ENCODE peak calls at places on chromosomes 3 and 15, in eight cellular contexts. Z is HCT116, O is SK-N-SH, U is PC-3, G is GM23338, L is GM23248, E is neural progenitor cell, Q is hepatocyte. D is an unnamed sample. For H3K4me1, the result is how much of the 10 kb centered on the place peaks cover.

GRCh38 chr3:195548046-195548445 is 4.9 kb upstream of the PPP1R2 start:
- DNase-seq in L (no peak), G (no peak), O (no peak), U (no peak), Z (no peak), Q (no peak), E (no peak), D (no peak)

GRCh38 chr3:21995079-21995607 is 244.1 kb upstream of the ZNF385D start:
- DNase-seq in O (no peak), U (no peak), Q (no peak), E (no peak), L (no peak), G (no peak), Z (no peak), D (no peak)

GRCh38 chr15:28084547-28084946 is 14.6 kb downstream of the OCA2 start:
- DNase-seq in G (no peak), Q (no peak), U (no peak), O (no peak), Z (no peak), E (no peak), L (no peak), D (no peak)

GRCh38 chr3:170714562-170715535 is 129.0 kb upstream of the SLC7A14 start:
- DNase-seq in O (no peak), Z (no peak), U (peak), L (peak), Q (no peak), E (no peak), G (no peak), D (no peak)

GRCh38 chr3:169940486-169941181 is 26.0 kb upstream of the SEC62 start:
- DNase-seq in Z (no peak), U (no peak), O (no peak), Q (no peak), L (no peak), G (no peak), E (no peak), D (peak)

GRCh38 chr3:50571486-50571885 is 2.2 kb downstream of the HEMK1 start:
- DNase-seq in Q (no peak), U (no peak), O (no peak), Z (no peak), L (no peak), E (no peak), G (no peak), D (no peak)

GRCh38 chr3:153673853-153674252 is 447.3 kb upstream of the ARHGEF26 start:
- DNase-seq in G (no peak), U (peak), Z (no peak), E (no peak), Q (peak), O (no peak), L (no peak), D (no peak)

GRCh38 chr3:66268864-66269263 is 48.1 kb downstream of the SLC25A26 start:
- DNase-seq in O (no peak), L (no peak), U (no peak), G (no peak), Z (no peak), Q (no peak), E (no peak), D (no peak)

GRCh38 chr15:71448688-71449114 is 333.4 kb downstream of the THSD4 start:
- DNase-seq in E (peak), U (peak), Q (peak), Z (peak), O (peak), G (peak), L (peak), D (peak)

GRCh38 chr3:69384379-69384778 is 1.5 kb downstream of the FRMD4B start:
- DNase-seq in G (no peak), O (no peak), E (no peak), Q (no peak), Z (no peak), L (no peak), U (no peak), D (no peak)

GRCh38 chr15:39266882-39267281 is 314.0 kb upstream of the THBS1 start:
- DNase-seq in Z (no peak), U (peak), G (no peak), Q (no peak), O (no peak), E (no peak), L (no peak), D (no peak)

GRCh38 chr15:23514492-23514891 is 51.0 kb upstream of the MKRN3 start:
- DNase-seq in U (no peak), G (no peak), L (no peak), E (no peak), O (no peak), Q (no peak), Z (no peak), D (no peak)

GRCh38 chr3:17179381-17180205 is 294.8 kb downstream of the PLCL2 start:
- DNase-seq in G (no peak), Z (no peak), U (no peak), L (peak), Q (no peak), E (no peak), O (no peak), D (peak)

GRCh38 chr3:126816956-126817777 is 113.1 kb downstream of the CHCHD6 start:
- DNase-seq in U (no peak), G (peak), E (peak), Z (no peak), L (peak), O (no peak), Q (peak), D (no peak)

GRCh38 chr3:138912237-138912636 is 34.7 kb downstream of the FOXL2 start:
- DNase-seq in E (no peak), O (no peak), G (no peak), Q (no peak), U (no peak), Z (no peak), L (no peak), D (no peak)

GRCh38 chr3:83934208-83935150 is 1024.3 kb upstream of the CADM2 start:
- DNase-seq in O (no peak), L (no peak), E (no peak), U (peak), Z (no peak), Q (no peak), G (peak), D (no peak)

GRCh38 chr15:26937134-26937533 is 33.8 kb upstream of the GABRG3 start:
- DNase-seq in G (no peak), O (no peak), L (no peak), U (no peak), Z (no peak), E (no peak), Q (no peak), D (no peak)

GRCh38 chr3:101821503-101821902 is 27.8 kb upstream of the NFKBIZ start:
- DNase-seq in G (no peak), Q (no peak), L (no peak), E (no peak), O (no peak), U (no peak), Z (no peak), D (no peak)

GRCh38 chr3:39101022-39101689 is 6.3 kb downstream of the GORASP1 start:
- DNase-seq in L (peak), E (peak), G (peak), Z (no peak), U (peak), Q (peak), O (peak), D (peak)

GRCh38 chr3:196322-197153 is at the start of gene CHL1:
- DNase-seq in E (peak), Q (peak), G (peak), U (no peak), Z (no peak), L (no peak), O (peak), D (no peak)

GRCh38 chr15:68658151-68658550 is 79.4 kb downstream of the CORO2B start:
- DNase-seq in O (no peak), E (no peak), G (no peak), L (no peak), Q (no peak), Z (no peak), U (no peak), D (no peak)

GRCh38 chr3:106184540-106185457 is 316.0 kb upstream of the CBLB start:
- DNase-seq in O (no peak), E (no peak), G (no peak), Z (no peak), L (no peak), Q (no peak), U (no peak), D (no peak)
- H3K27ac ChIP-seq in O (no peak), E (no peak), G (no peak), Z (no peak), L (no peak), Q (no peak), U (no peak), D (no peak)

GRCh38 chr3:42148982-42149432 is 57.9 kb downstream of the TRAK1 start:
- DNase-seq in O (peak), U (peak), G (peak), Q (peak), L (peak), Z (no peak), E (peak), D (no peak)

GRCh38 chr3:42149537-42150426 is 58.6 kb downstream of the TRAK1 start:
- DNase-seq in G (no peak), Z (peak), O (no peak), L (no peak), Q (peak), E (no peak), U (peak), D (no peak)

GRCh38 chr3:42152193-42152592 is 61.0 kb downstream of the TRAK1 start:
- DNase-seq in G (no peak), O (no peak), Q (no peak), L (no peak), Z (no peak), U (no peak), E (no peak), D (no peak)

GRCh38 chr3:42153039-42153438 is 61.9 kb downstream of the TRAK1 start:
- DNase-seq in L (no peak), U (no peak), G (no peak), E (no peak), Z (no peak), Q (no peak), O (no peak), D (no peak)

GRCh38 chr3:42151596-42152145 is 60.5 kb downstream of the TRAK1 start:
- DNase-seq in G (no peak), O (no peak), Q (no peak), Z (no peak), U (peak), E (no peak), L (peak), D (no peak)
- H3K4me1 ChIP-seq in G (under half), O (under half), Q (under half), Z (under half), U (under half), E (under half), L (under half), D (half or more)

GRCh38 chr3:113157408-113157980 is 53.9 kb upstream of the BOC start:
- DNase-seq in U (no peak), Q (no peak), G (no peak), E (no peak), Z (no peak), L (peak), O (no peak), D (no peak)
- TF ChIP-seq EZH2phosphoT487 in U (no peak), Q (no peak), G (no peak), E (no peak), Z (no peak), L (no peak), O (no peak), D (no peak)

GRCh38 chr15:101183926-101184305 is 67.9 kb downstream of the CHSY1 start:
- DNase-seq in Z (no peak), U (no peak), E (no peak), G (no peak), Q (no peak), O (no peak), L (no peak), D (no peak)
- H3K27ac ChIP-seq in Z (no peak), U (no peak), E (no peak), G (no peak), Q (peak), O (no peak), L (no peak), D (no peak)

GRCh38 chr15:74784426-74784825 is 2.5 kb downstream of the CSK start:
- DNase-seq in L (no peak), G (no peak), E (no peak), Q (no peak), Z (no peak), U (no peak), O (no peak), D (peak)

GRCh38 chr15:74784854-74785715 is 3.2 kb downstream of the CSK start:
- DNase-seq in U (no peak), E (no peak), O (no peak), Q (no peak), Z (no peak), L (no peak), G (no peak), D (no peak)

GRCh38 chr15:74783072-74783807 is 1.4 kb downstream of the CSK start:
- DNase-seq in L (peak), O (peak), Q (peak), E (peak), G (no peak), Z (no peak), U (no peak), D (peak)

GRCh38 chr15:74782596-74783071 is 754 bp downstream of the CSK start:
- DNase-seq in Z (no peak), Q (no peak), G (no peak), O (no peak), U (no peak), E (no peak), L (peak), D (no peak)

DNA sequence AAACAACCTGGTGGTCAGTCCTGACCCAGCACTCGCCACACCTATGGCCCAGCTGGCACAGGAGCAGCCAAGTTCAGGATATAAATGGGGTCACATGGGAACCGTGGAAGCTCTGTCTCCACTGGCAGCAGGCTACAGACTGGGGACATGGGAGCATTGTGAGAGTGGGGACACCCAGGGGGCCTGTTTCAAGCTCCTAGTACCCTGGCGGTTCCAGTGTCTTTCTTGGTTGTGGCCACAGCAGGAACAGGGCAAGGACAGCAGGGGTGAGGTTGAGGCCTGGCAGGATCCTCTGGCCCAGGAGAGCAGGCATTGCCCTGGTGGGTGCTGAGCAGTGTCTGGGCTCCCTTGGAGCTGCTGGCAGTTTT is 1.9 kb downstream of the CSK start:
- DNase-seq in Z (no peak), E (no peak), Q (no peak), L (no peak), U (no peak), G (no peak), O (no peak), D (no peak)
- H3K4me1 ChIP-seq in Z (under half), E (under half), Q (half or more), L (under half), U (under half), G (under half), O (under half), D (half or more)